ENCODE peak calls at places on chromosomes 13 and 19, in four cellular contexts. One of them, this sample, is unnamed.

GRCh38 chr13:102903659-102904407 is 58.0 kb downstream of the ERCC5 start:
- DNase-seq in H1: no peak
- DNase-seq in H9: no peak
- DNase-seq in mesendoderm: peak
- DNase-seq in this sample: peak

GRCh38 chr13:49443327-49443688 is 556 bp downstream of the CAB39L start:
- DNase-seq in H1: no peak
- DNase-seq in H9: no peak
- DNase-seq in mesendoderm: no peak
- DNase-seq in this sample: peak

GRCh38 chr13:50075619-50076097 is 60.4 kb downstream of the KCNRG start:
- DNase-seq in H1: no peak
- DNase-seq in H9: no peak
- DNase-seq in mesendoderm: no peak
- DNase-seq in this sample: no peak

GRCh38 chr19:23075031-23075733 is 41.6 kb upstream of the ZNF730 start:
- DNase-seq in H1: peak
- DNase-seq in H9: peak
- DNase-seq in mesendoderm: peak
- DNase-seq in this sample: peak

GRCh38 chr13:97125051-97125809 is 96.9 kb upstream of the MBNL2 start:
- DNase-seq in H1: no peak
- DNase-seq in H9: no peak
- DNase-seq in mesendoderm: peak
- DNase-seq in this sample: peak

GRCh38 chr19:41708481-41708880 is at the start of gene CEACAM5:
- DNase-seq in H1: no peak
- DNase-seq in H9: no peak
- DNase-seq in mesendoderm: no peak
- DNase-seq in this sample: no peak

GRCh38 chr19:5130371-5131030 is 161.6 kb downstream of the KDM4B start:
- DNase-seq in H1: no peak
- DNase-seq in H9: no peak
- DNase-seq in mesendoderm: no peak
- DNase-seq in this sample: no peak

GRCh38 chr13:30158774-30159445 is 148.4 kb downstream of the KATNAL1 start:
- DNase-seq in H1: no peak
- DNase-seq in H9: no peak
- DNase-seq in mesendoderm: no peak
- DNase-seq in this sample: peak

GRCh38 chr19:5782945-5783919 is 1.3 kb downstream of the PRR22 start:
- DNase-seq in H1: no peak
- DNase-seq in H9: no peak
- DNase-seq in mesendoderm: no peak
- DNase-seq in this sample: no peak

GRCh38 chr13:52405767-52406494 is at the start of gene THSD1:
- DNase-seq in H1: peak
- DNase-seq in H9: peak
- DNase-seq in mesendoderm: peak
- DNase-seq in this sample: peak

GRCh38 chr19:21698215-21698614 is 69.2 kb downstream of the ZNF100 start:
- DNase-seq in H1: no peak
- DNase-seq in H9: no peak
- DNase-seq in mesendoderm: peak
- DNase-seq in this sample: peak

GRCh38 chr13:75372517-75372916 is 109.5 kb downstream of the TBC1D4 start:
- DNase-seq in H1: no peak
- DNase-seq in H9: no peak
- DNase-seq in mesendoderm: peak
- DNase-seq in this sample: peak

GRCh38 chr13:36685912-36686311 is 12.1 kb downstream of the SERTM1 start:
- DNase-seq in H1: no peak
- DNase-seq in H9: no peak
- DNase-seq in mesendoderm: no peak
- DNase-seq in this sample: peak

GRCh38 chr13:46146898-46147297 is 35.1 kb downstream of the LCP1 start:
- DNase-seq in H1: no peak
- DNase-seq in H9: peak
- DNase-seq in mesendoderm: peak
- DNase-seq in this sample: no peak

GRCh38 chr19:31330237-31330636 is 19.0 kb downstream of the TSHZ3 start:
- DNase-seq in H1: no peak
- DNase-seq in H9: no peak
- DNase-seq in mesendoderm: no peak
- DNase-seq in this sample: no peak
- H3K4ac ChIP-seq in H1: no peak
- H3K4ac ChIP-seq in H9: no peak
- H3K4ac ChIP-seq in mesendoderm: no peak
- H3K4ac ChIP-seq in this sample: peak

GRCh38 chr13:110542311-110542796 is 19.2 kb downstream of the RAB20 start:
- DNase-seq in H1: no peak
- DNase-seq in H9: no peak
- DNase-seq in mesendoderm: no peak
- DNase-seq in this sample: no peak

GRCh38 chr13:110541526-110541920 is 20.0 kb downstream of the RAB20 start:
- DNase-seq in H1: no peak
- DNase-seq in H9: no peak
- DNase-seq in mesendoderm: no peak
- DNase-seq in this sample: peak

GRCh38 chr13:110539894-110540293 is 21.6 kb downstream of the RAB20 start:
- DNase-seq in H1: no peak
- DNase-seq in H9: no peak
- DNase-seq in mesendoderm: no peak
- DNase-seq in this sample: no peak

GRCh38 chr13:110538632-110539031 is 22.9 kb downstream of the RAB20 start:
- DNase-seq in H1: no peak
- DNase-seq in H9: no peak
- DNase-seq in mesendoderm: no peak
- DNase-seq in this sample: no peak

DNA sequence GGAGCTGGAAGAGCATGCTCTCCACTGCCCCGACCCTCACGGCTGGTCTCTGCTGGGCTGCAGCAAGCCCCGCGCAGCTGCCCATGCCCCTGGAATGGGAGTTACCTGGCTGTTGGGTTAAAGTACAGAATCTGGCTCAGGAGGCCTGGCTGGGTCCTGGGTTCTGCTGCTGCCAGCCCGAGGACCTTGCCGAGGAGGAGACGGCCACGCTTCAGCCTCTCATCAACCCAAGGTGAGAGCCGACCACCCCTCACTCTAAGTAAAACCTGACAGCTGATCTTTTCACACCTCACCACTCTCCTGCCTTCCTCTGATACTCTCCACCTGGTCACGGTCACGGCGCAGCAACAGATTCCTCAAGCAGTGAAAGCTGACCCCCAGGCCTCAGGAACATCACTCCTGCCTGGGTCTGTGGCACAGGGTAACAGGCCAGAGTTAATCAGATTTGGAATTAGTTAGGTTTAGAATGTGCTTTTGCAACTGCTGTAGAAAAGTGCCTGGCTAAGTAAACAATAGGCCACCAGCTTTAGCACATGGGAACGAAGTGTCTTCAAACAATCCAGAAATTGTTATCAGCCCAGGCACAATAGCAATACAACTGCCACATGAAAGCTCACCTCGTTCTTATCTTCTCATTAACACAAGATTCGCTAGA is 20.5 kb downstream of the RAB20 start:
- DNase-seq in H1: no peak
- DNase-seq in H9: no peak
- DNase-seq in mesendoderm: peak
- DNase-seq in this sample: no peak
- H4K5ac ChIP-seq in H1: no peak
- H4K5ac ChIP-seq in H9: no peak
- H4K5ac ChIP-seq in mesendoderm: no peak
- H4K5ac ChIP-seq in this sample: no peak

GRCh38 chr19:46868444-46868843 is 7.6 kb downstream of the ARHGAP35 start:
- DNase-seq in H1: no peak
- DNase-seq in H9: no peak
- DNase-seq in mesendoderm: no peak
- DNase-seq in this sample: no peak

GRCh38 chr19:46878613-46879375 is 18.0 kb downstream of the ARHGAP35 start:
- DNase-seq in H1: no peak
- DNase-seq in H9: no peak
- DNase-seq in mesendoderm: no peak
- DNase-seq in this sample: peak

GRCh38 chr19:46875234-46875633 is 14.4 kb downstream of the ARHGAP35 start:
- DNase-seq in H1: no peak
- DNase-seq in H9: no peak
- DNase-seq in mesendoderm: peak
- DNase-seq in this sample: no peak

GRCh38 chr19:46875657-46876056 is 14.9 kb downstream of the ARHGAP35 start:
- DNase-seq in H1: no peak
- DNase-seq in H9: no peak
- DNase-seq in mesendoderm: no peak
- DNase-seq in this sample: no peak

GRCh38 chr19:46872967-46873366 is 12.2 kb downstream of the ARHGAP35 start:
- DNase-seq in H1: no peak
- DNase-seq in H9: no peak
- DNase-seq in mesendoderm: no peak
- DNase-seq in this sample: no peak
- H3K4ac ChIP-seq in H1: no peak
- H3K4ac ChIP-seq in H9: no peak
- H3K4ac ChIP-seq in mesendoderm: no peak
- H3K4ac ChIP-seq in this sample: no peak

GRCh38 chr19:1683869-1684572 is 31.6 kb upstream of the TCF3 start:
- DNase-seq in H1: no peak
- DNase-seq in H9: no peak
- DNase-seq in mesendoderm: no peak
- DNase-seq in this sample: no peak
- H4K5ac ChIP-seq in H1: no peak
- H4K5ac ChIP-seq in H9: no peak
- H4K5ac ChIP-seq in mesendoderm: no peak
- H4K5ac ChIP-seq in this sample: no peak

GRCh38 chr19:49152218-49152550 is 3.0 kb downstream of the HRC start:
- DNase-seq in H1: no peak
- DNase-seq in H9: no peak
- DNase-seq in mesendoderm: no peak
- DNase-seq in this sample: no peak

GRCh38 chr19:49151339-49152217 is 3.6 kb downstream of the HRC start:
- DNase-seq in H1: peak
- DNase-seq in H9: peak
- DNase-seq in mesendoderm: peak
- DNase-seq in this sample: peak

GRCh38 chr19:49149652-49150105 is 5.5 kb downstream of the HRC start:
- DNase-seq in H1: peak
- DNase-seq in H9: peak
- DNase-seq in mesendoderm: peak
- DNase-seq in this sample: peak

GRCh38 chr19:49150106-49150943 is 4.9 kb downstream of the HRC start:
- DNase-seq in H1: peak
- DNase-seq in H9: peak
- DNase-seq in mesendoderm: peak
- DNase-seq in this sample: peak

DNA sequence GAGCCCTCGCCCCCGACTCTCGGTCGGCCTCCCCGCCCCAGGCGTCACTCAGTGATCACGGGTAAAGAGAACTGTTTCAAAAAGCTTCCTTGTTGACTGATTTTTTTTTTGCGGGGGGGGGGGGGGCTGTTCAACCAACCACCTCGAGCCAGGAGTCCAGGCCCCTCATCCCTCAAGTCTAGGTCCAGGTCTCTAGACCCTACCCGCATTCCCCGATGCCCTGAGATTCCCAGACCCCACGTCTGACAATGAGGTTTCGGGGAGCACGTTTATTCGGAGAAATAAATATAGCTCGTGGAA is 4.3 kb downstream of the HRC start:
- DNase-seq in H1: no peak
- DNase-seq in H9: no peak
- DNase-seq in mesendoderm: no peak
- DNase-seq in this sample: no peak
- H3K4ac ChIP-seq in H1: no peak
- H3K4ac ChIP-seq in H9: no peak
- H3K4ac ChIP-seq in mesendoderm: no peak
- H3K4ac ChIP-seq in this sample: peak

GRCh38 chr13:28566891-28567290 is 72.0 kb upstream of the FLT1 start:
- DNase-seq in H1: no peak
- DNase-seq in H9: no peak
- DNase-seq in mesendoderm: no peak
- DNase-seq in this sample: no peak
- H4K5ac ChIP-seq in H1: no peak
- H4K5ac ChIP-seq in H9: no peak
- H4K5ac ChIP-seq in mesendoderm: no peak
- H4K5ac ChIP-seq in this sample: no peak

GRCh38 chr19:51903192-51903591 is 1.6 kb downstream of the ZNF649 start:
- DNase-seq in H1: no peak
- DNase-seq in H9: no peak
- DNase-seq in mesendoderm: peak
- DNase-seq in this sample: no peak

GRCh38 chr19:51901860-51902259 is 3.0 kb downstream of the ZNF649 start:
- DNase-seq in H1: no peak
- DNase-seq in H9: no peak
- DNase-seq in mesendoderm: peak
- DNase-seq in this sample: no peak

GRCh38 chr19:51904331-51905165 is at the start of gene ZNF649:
- DNase-seq in H1: peak
- DNase-seq in H9: peak
- DNase-seq in mesendoderm: peak
- DNase-seq in this sample: peak
- H3K4ac ChIP-seq in H1: peak
- H3K4ac ChIP-seq in H9: peak
- H3K4ac ChIP-seq in mesendoderm: peak
- H3K4ac ChIP-seq in this sample: peak

DNA sequence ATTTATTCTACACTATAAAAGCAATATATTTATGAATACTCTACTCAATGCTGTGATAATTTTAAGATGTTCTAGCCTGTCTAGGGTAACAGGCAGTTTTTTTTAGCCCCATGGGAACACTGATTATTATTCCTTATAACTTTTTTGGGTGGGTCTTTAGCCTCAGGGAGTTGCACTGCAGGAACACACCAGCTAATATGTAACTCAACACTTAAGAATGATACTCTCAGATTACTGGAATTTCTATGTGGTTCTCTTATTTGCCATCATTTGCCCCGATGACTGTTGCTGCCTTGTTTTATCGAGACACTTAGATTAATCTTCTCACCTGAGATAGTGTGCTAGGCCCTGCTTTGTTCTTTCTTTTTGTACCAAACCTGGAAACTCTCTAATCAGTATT is 396.9 kb upstream of the SLITRK1 start:
- DNase-seq in H1: no peak
- DNase-seq in H9: no peak
- DNase-seq in mesendoderm: no peak
- DNase-seq in this sample: peak
- H4K5ac ChIP-seq in H1: no peak
- H4K5ac ChIP-seq in H9: no peak
- H4K5ac ChIP-seq in mesendoderm: no peak
- H4K5ac ChIP-seq in this sample: no peak

GRCh38 chr13:106467406-106468122 is 67.9 kb downstream of the EFNB2 start:
- DNase-seq in H1: no peak
- DNase-seq in H9: no peak
- DNase-seq in mesendoderm: peak
- DNase-seq in this sample: no peak
- H3K4ac ChIP-seq in H1: no peak
- H3K4ac ChIP-seq in H9: no peak
- H3K4ac ChIP-seq in mesendoderm: no peak
- H3K4ac ChIP-seq in this sample: no peak

This sample was measured in IMR-90.